ENCODE peak calls at places on chromosomes 13 and 19, in six cellular contexts. H is WERI-Rb-1; D is stimulated activated CD8-positive, alpha-beta memory T cell treated with anti-CD3 and anti-CD28 coated beads, Interleukin-12 subunit alpha, Interleukin-12 subunit beta, amount 100 ng/mL, for 1 hour; T is NCI-H1092 treated with DMSO at 0.1 percent for 48 hours; F is transverse colon; Y is A549. I is an unnamed sample.

GRCh38 chr13:36173923-36174322 is 40.4 kb downstream of the SOHLH2 start:
- DNase-seq in F (no peak), D (no peak), T (no peak), Y (no peak), H (no peak), I (no peak)

GRCh38 chr13:95154441-95154886 is 146.8 kb downstream of the ABCC4 start:
- DNase-seq in F (no peak), D (no peak), Y (no peak), H (no peak), T (no peak), I (no peak)

GRCh38 chr19:5045956-5046338 is 77.0 kb downstream of the KDM4B start:
- DNase-seq in T (no peak), D (no peak), H (no peak), F (no peak), Y (peak; percentile 60), I (no peak)

GRCh38 chr19:6723738-6724137 is 3.3 kb upstream of the C3 start:
- DNase-seq in D (no peak), Y (no peak), H (no peak), T (no peak), F (no peak), I (no peak)

GRCh38 chr19:51194527-51195315 is 30.2 kb upstream of the CD33 start:
- DNase-seq in F (no peak), Y (no peak), T (no peak), D (no peak), H (no peak), I (no peak)

GRCh38 chr13:80339578-80339840 is 1.4 kb downstream of the SPRY2 start:
- DNase-seq in T (peak; percentile 39), Y (no peak), D (no peak), H (no peak), F (no peak), I (no peak)

GRCh38 chr13:109602356-109602755 is 184.0 kb downstream of the IRS2 start:
- DNase-seq in F (no peak), H (no peak), Y (no peak), T (no peak), D (no peak), I (no peak)

GRCh38 chr19:38425810-38426466 is at the start of gene RASGRP4:
- DNase-seq in T (no peak), H (no peak), Y (no peak), F (peak; percentile 26), D (peak; percentile 7), I (no peak)

GRCh38 chr19:632228-633067 is 889 bp downstream of the POLRMT start:
- DNase-seq in H (peak; percentile 36), F (peak; percentile 78), Y (peak; percentile 58), T (no peak), D (no peak), I (no peak)

GRCh38 chr13:110759710-110760109 is 46.2 kb downstream of the ING1 start:
- DNase-seq in T (no peak), F (no peak), Y (no peak), H (no peak), D (no peak), I (no peak)

GRCh38 chr19:48121909-48122371 is 11.3 kb upstream of the PLA2G4C start:
- DNase-seq in F (no peak), D (no peak), H (no peak), T (no peak), Y (no peak), I (no peak)

GRCh38 chr13:72527333-72527732 is 200.1 kb downstream of the MZT1 start:
- DNase-seq in D (no peak), Y (no peak), T (peak; percentile 12), H (no peak), F (no peak), I (no peak)

GRCh38 chr13:43546260-43546659 is 240.5 kb downstream of the ENOX1 start:
- DNase-seq in T (no peak), Y (no peak), F (no peak), H (no peak), D (no peak), I (no peak)

GRCh38 chr13:53028637-53029121 is at the start of gene OLFM4:
- DNase-seq in H (no peak), T (no peak), Y (no peak), D (no peak), F (peak; percentile 51), I (no peak)

GRCh38 chr19:49836176-49837008 is 14.6 kb upstream of the PTOV1 start:
- DNase-seq in D (no peak), Y (no peak), F (no peak), T (no peak), H (no peak), I (no peak)

GRCh38 chr19:41718761-41719160 is 10.3 kb downstream of the CEACAM5 start:
- DNase-seq in T (no peak), Y (no peak), F (no peak), D (no peak), H (no peak), I (no peak)

GRCh38 chr19:10333758-10334339 is 520 bp upstream of the RAVER1 start:
- DNase-seq in F (no peak), T (no peak), H (no peak), Y (no peak), D (no peak), I (no peak)

GRCh38 chr19:32201661-32202060 is 143.7 kb upstream of the ZNF507 start:
- DNase-seq in D (no peak), T (no peak), Y (no peak), F (no peak), H (no peak), I (no peak)

GRCh38 chr19:50663280-50663790 is 14.1 kb downstream of the C19orf81 start:
- DNase-seq in H (peak; percentile 51), D (no peak), Y (peak; percentile 72), F (no peak), T (no peak), I (no peak)

GRCh38 chr19:48881741-48882657 is 9.8 kb downstream of the PPP1R15A start:
- DNase-seq in T (no peak), F (no peak), Y (no peak), H (no peak), D (no peak), I (no peak)

GRCh38 chr13:95185851-95186250 is 115.4 kb downstream of the ABCC4 start:
- DNase-seq in T (no peak), H (no peak), D (peak; percentile 33), F (no peak), Y (no peak), I (peak; percentile 34)

GRCh38 chr19:17296278-17296677 is 6.9 kb downstream of the ABHD8 start:
- DNase-seq in Y (peak; percentile 65), T (no peak), H (no peak), D (no peak), F (no peak), I (no peak)

GRCh38 chr19:6065685-6066365 is 44.5 kb downstream of the RFX2 start:
- DNase-seq in F (peak; percentile 53), T (peak; percentile 91), D (peak; percentile 26), Y (peak; percentile 66), H (no peak), I (peak; percentile 16)

GRCh38 chr19:4590559-4590958 is 31.1 kb upstream of the SEMA6B start:
- DNase-seq in T (no peak), F (no peak), D (no peak), Y (no peak), H (no peak), I (no peak)

GRCh38 chr19:7226749-7227148 is 67.5 kb downstream of the INSR start:
- DNase-seq in T (no peak), H (no peak), Y (no peak), F (no peak), D (no peak), I (no peak)

GRCh38 chr19:17406039-17406886 is 833 bp upstream of the BST2 start:
- DNase-seq in H (no peak), F (peak; percentile 48), Y (no peak), T (no peak), D (no peak), I (no peak)

GRCh38 chr19:5289060-5289990 is 51.3 kb downstream of the PTPRS start:
- DNase-seq in F (no peak), T (no peak), H (no peak), D (no peak), Y (no peak), I (no peak)

GRCh38 chr19:3506384-3507340 is 551 bp downstream of the FZR1 start:
- DNase-seq in H (no peak), T (no peak), D (no peak), Y (no peak), F (peak; percentile 39), I (peak; percentile 12)

I was measured in T follicular helper cell.